ENCODE peak calls at places on chromosomes 12 and 14, in four cellular contexts. One of them, this sample, is unnamed.

GRCh38 chr14:105162374-105162979 is 6.1 kb downstream of the JAG2 start:
- DNase-seq in left ventricle myocardium inferior: no peak
- DNase-seq in lower lobe of right lung: no peak
- DNase-seq in sigmoid colon: no peak
- DNase-seq in this sample: no peak

GRCh38 chr12:55974308-55974724 is 438 bp downstream of the RAB5B start:
- DNase-seq in left ventricle myocardium inferior: no peak
- DNase-seq in lower lobe of right lung: peak
- DNase-seq in sigmoid colon: peak
- DNase-seq in this sample: peak

GRCh38 chr12:96170762-96171161 is 23.4 kb upstream of the ELK3 start:
- DNase-seq in left ventricle myocardium inferior: no peak
- DNase-seq in lower lobe of right lung: no peak
- DNase-seq in sigmoid colon: no peak
- DNase-seq in this sample: no peak

GRCh38 chr12:98701166-98701565 is 56.1 kb downstream of the APAF1 start:
- DNase-seq in left ventricle myocardium inferior: no peak
- DNase-seq in lower lobe of right lung: no peak
- DNase-seq in sigmoid colon: no peak
- DNase-seq in this sample: no peak

GRCh38 chr14:52949711-52950409 is 990 bp downstream of the FERMT2 start:
- DNase-seq in left ventricle myocardium inferior: no peak
- DNase-seq in lower lobe of right lung: no peak
- DNase-seq in sigmoid colon: no peak
- DNase-seq in this sample: peak

GRCh38 chr14:52314521-52315354 is 626 bp downstream of the PTGER2 start:
- DNase-seq in left ventricle myocardium inferior: peak
- DNase-seq in lower lobe of right lung: peak
- DNase-seq in sigmoid colon: no peak
- DNase-seq in this sample: peak

GRCh38 chr12:101862245-101862644 is 15.1 kb upstream of the DRAM1 start:
- DNase-seq in left ventricle myocardium inferior: no peak
- DNase-seq in lower lobe of right lung: no peak
- DNase-seq in sigmoid colon: no peak
- DNase-seq in this sample: peak

GRCh38 chr12:53223006-53223305 is 9.1 kb downstream of the RARG start:
- DNase-seq in left ventricle myocardium inferior: no peak
- DNase-seq in lower lobe of right lung: peak
- DNase-seq in sigmoid colon: no peak
- DNase-seq in this sample: no peak

GRCh38 chr12:119154435-119154818 is 24.3 kb upstream of the HSPB8 start:
- DNase-seq in left ventricle myocardium inferior: no peak
- DNase-seq in lower lobe of right lung: no peak
- DNase-seq in sigmoid colon: no peak
- DNase-seq in this sample: no peak

GRCh38 chr12:87157791-87158190 is 871.4 kb downstream of the C12orf50 start:
- DNase-seq in left ventricle myocardium inferior: no peak
- DNase-seq in lower lobe of right lung: no peak
- DNase-seq in sigmoid colon: no peak
- DNase-seq in this sample: peak

GRCh38 chr12:43740511-43741100 is 18.0 kb downstream of the PUS7L start:
- DNase-seq in left ventricle myocardium inferior: no peak
- DNase-seq in lower lobe of right lung: no peak
- DNase-seq in sigmoid colon: no peak
- DNase-seq in this sample: peak

GRCh38 chr14:99735189-99736135 is 51.4 kb downstream of the CYP46A1 start:
- DNase-seq in left ventricle myocardium inferior: peak
- DNase-seq in lower lobe of right lung: peak
- DNase-seq in sigmoid colon: peak
- DNase-seq in this sample: no peak

GRCh38 chr14:99752486-99753121 is 40.6 kb upstream of the EML1 start:
- DNase-seq in left ventricle myocardium inferior: peak
- DNase-seq in lower lobe of right lung: peak
- DNase-seq in sigmoid colon: no peak
- DNase-seq in this sample: peak

GRCh38 chr12:111448831-111449790 is 43.4 kb downstream of the SH2B3 start:
- DNase-seq in left ventricle myocardium inferior: no peak
- DNase-seq in lower lobe of right lung: no peak
- DNase-seq in sigmoid colon: peak
- DNase-seq in this sample: no peak

GRCh38 chr12:64752833-64753238 is 6.4 kb downstream of the GNS start:
- DNase-seq in left ventricle myocardium inferior: no peak
- DNase-seq in lower lobe of right lung: no peak
- DNase-seq in sigmoid colon: no peak
- DNase-seq in this sample: no peak

GRCh38 chr14:93965287-93965821 is 11.0 kb downstream of the ASB2 start:
- DNase-seq in left ventricle myocardium inferior: no peak
- DNase-seq in lower lobe of right lung: no peak
- DNase-seq in sigmoid colon: no peak
- DNase-seq in this sample: peak

GRCh38 chr12:29334911-29335310 is 46.1 kb downstream of the ERGIC2 start:
- DNase-seq in left ventricle myocardium inferior: no peak
- DNase-seq in lower lobe of right lung: no peak
- DNase-seq in sigmoid colon: no peak
- DNase-seq in this sample: no peak

GRCh38 chr14:96979611-96980074 is 182.5 kb downstream of the VRK1 start:
- DNase-seq in left ventricle myocardium inferior: no peak
- DNase-seq in lower lobe of right lung: no peak
- DNase-seq in sigmoid colon: no peak
- DNase-seq in this sample: no peak

GRCh38 chr14:33432407-33433023 is 493.8 kb downstream of the NPAS3 start:
- DNase-seq in left ventricle myocardium inferior: no peak
- DNase-seq in lower lobe of right lung: no peak
- DNase-seq in sigmoid colon: no peak
- DNase-seq in this sample: peak

GRCh38 chr12:52600941-52601481 is at the start of gene KRT72:
- DNase-seq in left ventricle myocardium inferior: no peak
- DNase-seq in lower lobe of right lung: no peak
- DNase-seq in sigmoid colon: no peak
- DNase-seq in this sample: no peak

GRCh38 chr14:51535443-51536044 is 116.2 kb upstream of the FRMD6 start:
- DNase-seq in left ventricle myocardium inferior: no peak
- DNase-seq in lower lobe of right lung: no peak
- DNase-seq in sigmoid colon: no peak
- DNase-seq in this sample: no peak

GRCh38 chr14:36717363-36717762 is 55.7 kb downstream of the PAX9 start:
- DNase-seq in left ventricle myocardium inferior: no peak
- DNase-seq in lower lobe of right lung: no peak
- DNase-seq in sigmoid colon: no peak
- DNase-seq in this sample: no peak

GRCh38 chr14:23916446-23916845 is 37.1 kb upstream of the DHRS4 start:
- DNase-seq in left ventricle myocardium inferior: no peak
- DNase-seq in lower lobe of right lung: no peak
- DNase-seq in sigmoid colon: no peak
- DNase-seq in this sample: no peak

GRCh38 chr12:18424857-18425256 is 163.5 kb downstream of the PIK3C2G start:
- DNase-seq in left ventricle myocardium inferior: no peak
- DNase-seq in lower lobe of right lung: no peak
- DNase-seq in sigmoid colon: no peak
- DNase-seq in this sample: no peak

GRCh38 chr14:58444627-58445026 is 17.1 kb downstream of the KIAA0586 start:
- DNase-seq in left ventricle myocardium inferior: no peak
- DNase-seq in lower lobe of right lung: no peak
- DNase-seq in sigmoid colon: no peak
- DNase-seq in this sample: no peak

GRCh38 chr12:19223018-19223417 is 93.5 kb downstream of the PLEKHA5 start:
- DNase-seq in left ventricle myocardium inferior: no peak
- DNase-seq in lower lobe of right lung: no peak
- DNase-seq in sigmoid colon: no peak
- DNase-seq in this sample: no peak

GRCh38 chr12:106651552-106651951 is 68.7 kb downstream of the RFX4 start:
- DNase-seq in left ventricle myocardium inferior: no peak
- DNase-seq in lower lobe of right lung: no peak
- DNase-seq in sigmoid colon: no peak
- DNase-seq in this sample: no peak

GRCh38 chr14:66405158-66405557 is 81.0 kb upstream of the CCDC196 start:
- DNase-seq in left ventricle myocardium inferior: no peak
- DNase-seq in lower lobe of right lung: no peak
- DNase-seq in sigmoid colon: no peak
- DNase-seq in this sample: no peak

GRCh38 chr14:64465208-64465821 is at the start of gene AKAP5:
- DNase-seq in left ventricle myocardium inferior: peak
- DNase-seq in lower lobe of right lung: peak
- DNase-seq in sigmoid colon: no peak
- DNase-seq in this sample: no peak

GRCh38 chr12:79295572-79295971 is 395.2 kb downstream of the PAWR start:
- DNase-seq in left ventricle myocardium inferior: no peak
- DNase-seq in lower lobe of right lung: no peak
- DNase-seq in sigmoid colon: no peak
- DNase-seq in this sample: no peak

GRCh38 chr12:45122776-45123380 is 72.0 kb upstream of the DBX2 start:
- DNase-seq in left ventricle myocardium inferior: no peak
- DNase-seq in lower lobe of right lung: no peak
- DNase-seq in sigmoid colon: no peak
- DNase-seq in this sample: peak

GRCh38 chr14:96576359-96576758 is 74.2 kb downstream of the PAPOLA start:
- DNase-seq in left ventricle myocardium inferior: no peak
- DNase-seq in lower lobe of right lung: no peak
- DNase-seq in sigmoid colon: no peak
- DNase-seq in this sample: no peak

GRCh38 chr12:132602578-132603239 is 7.7 kb downstream of the LRCOL1 start:
- DNase-seq in left ventricle myocardium inferior: no peak
- DNase-seq in lower lobe of right lung: peak
- DNase-seq in sigmoid colon: no peak
- DNase-seq in this sample: no peak

GRCh38 chr14:55005071-55005470 is 21.8 kb downstream of the WDHD1 start:
- DNase-seq in left ventricle myocardium inferior: no peak
- DNase-seq in lower lobe of right lung: no peak
- DNase-seq in sigmoid colon: no peak
- DNase-seq in this sample: peak

GRCh38 chr14:88841741-88842140 is 17.3 kb downstream of the TTC8 start:
- DNase-seq in left ventricle myocardium inferior: no peak
- DNase-seq in lower lobe of right lung: no peak
- DNase-seq in sigmoid colon: no peak
- DNase-seq in this sample: no peak

GRCh38 chr12:50022903-50023302 is 2.4 kb downstream of the RACGAP1 start:
- DNase-seq in left ventricle myocardium inferior: no peak
- DNase-seq in lower lobe of right lung: no peak
- DNase-seq in sigmoid colon: no peak
- DNase-seq in this sample: no peak

GRCh38 chr14:20501346-20501745 is 4.0 kb upstream of the RNASE10 start:
- DNase-seq in left ventricle myocardium inferior: no peak
- DNase-seq in lower lobe of right lung: no peak
- DNase-seq in sigmoid colon: no peak
- DNase-seq in this sample: peak

GRCh38 chr14:77882631-77883030 is 82.7 kb downstream of the ADCK1 start:
- DNase-seq in left ventricle myocardium inferior: no peak
- DNase-seq in lower lobe of right lung: no peak
- DNase-seq in sigmoid colon: no peak
- DNase-seq in this sample: peak

GRCh38 chr12:6386522-6386921 is 2.6 kb downstream of the LTBR start:
- DNase-seq in left ventricle myocardium inferior: no peak
- DNase-seq in lower lobe of right lung: no peak
- DNase-seq in sigmoid colon: no peak
- DNase-seq in this sample: no peak

GRCh38 chr12:47803196-47803875 is 16.4 kb downstream of the HDAC7 start:
- DNase-seq in left ventricle myocardium inferior: no peak
- DNase-seq in lower lobe of right lung: peak
- DNase-seq in sigmoid colon: no peak
- DNase-seq in this sample: no peak

GRCh38 chr12:47801170-47801903 is 18.4 kb downstream of the HDAC7 start:
- DNase-seq in left ventricle myocardium inferior: peak
- DNase-seq in lower lobe of right lung: peak
- DNase-seq in sigmoid colon: no peak
- DNase-seq in this sample: no peak

GRCh38 chr12:47800582-47800981 is 19.1 kb downstream of the HDAC7 start:
- DNase-seq in left ventricle myocardium inferior: no peak
- DNase-seq in lower lobe of right lung: no peak
- DNase-seq in sigmoid colon: no peak
- DNase-seq in this sample: no peak

GRCh38 chr12:47801904-47802246 is 17.8 kb downstream of the HDAC7 start:
- DNase-seq in left ventricle myocardium inferior: no peak
- DNase-seq in lower lobe of right lung: peak
- DNase-seq in sigmoid colon: no peak
- DNase-seq in this sample: no peak

GRCh38 chr12:47802312-47802711 is 17.4 kb downstream of the HDAC7 start:
- DNase-seq in left ventricle myocardium inferior: no peak
- DNase-seq in lower lobe of right lung: peak
- DNase-seq in sigmoid colon: no peak
- DNase-seq in this sample: no peak
- TF ChIP-seq CTCF in left ventricle myocardium inferior: peak
- TF ChIP-seq CTCF in lower lobe of right lung: peak
- TF ChIP-seq CTCF in sigmoid colon: no peak
- TF ChIP-seq CTCF in this sample: peak

DNA sequence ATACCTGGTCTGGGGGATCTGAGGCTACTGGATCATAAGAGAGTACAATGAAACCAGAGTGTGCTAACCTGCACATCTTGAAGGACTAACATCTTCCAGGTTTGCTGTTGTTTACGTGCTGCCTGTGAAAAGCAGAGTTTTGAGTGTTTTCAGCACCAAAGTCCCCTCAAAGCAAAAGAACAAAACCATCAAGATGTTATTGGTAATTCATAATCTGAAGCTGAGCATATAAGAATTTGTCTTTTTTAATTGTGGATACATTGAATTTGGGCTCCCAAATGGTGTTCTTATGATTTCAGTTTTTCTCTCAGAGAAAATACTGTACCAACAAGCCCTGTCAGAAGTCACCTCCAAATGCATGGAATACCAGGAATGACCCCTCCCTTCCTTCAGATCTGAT is 110.2 kb downstream of the BTG1 start:
- DNase-seq in left ventricle myocardium inferior: no peak
- DNase-seq in lower lobe of right lung: no peak
- DNase-seq in sigmoid colon: no peak
- DNase-seq in this sample: no peak
- H3K4me3 ChIP-seq in left ventricle myocardium inferior: peak
- H3K4me3 ChIP-seq in lower lobe of right lung: peak
- H3K4me3 ChIP-seq in sigmoid colon: no peak
- H3K4me3 ChIP-seq in this sample: peak

DNA sequence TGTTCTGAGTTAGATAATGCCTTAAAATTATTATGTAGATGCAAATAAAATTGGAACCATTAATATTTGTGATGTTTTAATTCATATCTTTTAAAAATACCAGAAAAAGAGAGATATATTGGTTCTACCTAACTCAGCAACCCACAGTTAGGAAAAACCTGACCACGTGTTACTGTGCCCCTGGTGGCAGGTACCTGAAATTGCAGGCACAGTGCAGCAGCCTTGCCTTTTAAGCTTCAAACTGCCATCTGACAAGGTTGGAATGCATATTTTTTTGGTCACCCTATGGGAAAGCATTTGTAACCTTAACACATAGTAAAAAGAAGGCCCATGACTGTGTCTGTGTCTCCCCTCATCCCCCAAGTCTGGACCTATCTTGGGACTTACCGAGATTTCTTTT is 109.4 kb upstream of the NOS1 start:
- DNase-seq in left ventricle myocardium inferior: no peak
- DNase-seq in lower lobe of right lung: no peak
- DNase-seq in sigmoid colon: no peak
- DNase-seq in this sample: no peak
- TF ChIP-seq CTCF in left ventricle myocardium inferior: peak
- TF ChIP-seq CTCF in lower lobe of right lung: peak
- TF ChIP-seq CTCF in sigmoid colon: no peak
- TF ChIP-seq CTCF in this sample: peak

GRCh38 chr14:82388488-82388887 is 854.8 kb upstream of the SEL1L start:
- DNase-seq in left ventricle myocardium inferior: no peak
- DNase-seq in lower lobe of right lung: no peak
- DNase-seq in sigmoid colon: no peak
- DNase-seq in this sample: no peak
- H3K4me3 ChIP-seq in left ventricle myocardium inferior: no peak
- H3K4me3 ChIP-seq in lower lobe of right lung: no peak
- H3K4me3 ChIP-seq in sigmoid colon: no peak
- H3K4me3 ChIP-seq in this sample: no peak